ENCODE peak calls at places on chromosomes 4 and X, in eight cellular contexts. One of them, this sample, is unnamed.
A peak's percentile ranks its signal among the peaks of the same experiment; 100 is the strongest.

GRCh38 chr4:13918110-13918509 is 290.6 kb upstream of the BOD1L1 start:
- DNase-seq in thoracic aorta: peak; percentile 7
- DNase-seq in uterus: peak; percentile 56
- DNase-seq in heart right ventricle: no peak
- DNase-seq in GM23338: no peak
- DNase-seq in neuronal stem cell: no peak
- DNase-seq in suprapubic skin: no peak
- DNase-seq in hepatocyte: peak; percentile 48
- DNase-seq in this sample: peak; percentile 51

GRCh38 chrX:120604359-120604782 is 470 bp downstream of the MCTS1 start:
- DNase-seq in thoracic aorta: no peak
- DNase-seq in uterus: no peak
- DNase-seq in heart right ventricle: no peak
- DNase-seq in GM23338: no peak
- DNase-seq in neuronal stem cell: no peak
- DNase-seq in suprapubic skin: no peak
- DNase-seq in hepatocyte: peak; percentile 41
- DNase-seq in this sample: peak; percentile 14

GRCh38 chr4:44056721-44057151 is 391.9 kb downstream of the KCTD8 start:
- DNase-seq in thoracic aorta: no peak
- DNase-seq in uterus: no peak
- DNase-seq in heart right ventricle: no peak
- DNase-seq in GM23338: peak; percentile 95
- DNase-seq in neuronal stem cell: peak; percentile 3
- DNase-seq in suprapubic skin: no peak
- DNase-seq in hepatocyte: peak; percentile 10
- DNase-seq in this sample: no peak

GRCh38 chrX:119698835-119699234 is 5.9 kb upstream of the SEPTIN6 start:
- DNase-seq in thoracic aorta: no peak
- DNase-seq in uterus: no peak
- DNase-seq in heart right ventricle: no peak
- DNase-seq in GM23338: peak; percentile 82
- DNase-seq in neuronal stem cell: no peak
- DNase-seq in suprapubic skin: no peak
- DNase-seq in hepatocyte: peak; percentile 79
- DNase-seq in this sample: no peak

GRCh38 chrX:139647597-139647996 is 60.4 kb downstream of the MCF2 start:
- DNase-seq in thoracic aorta: no peak
- DNase-seq in uterus: no peak
- DNase-seq in heart right ventricle: no peak
- DNase-seq in GM23338: no peak
- DNase-seq in neuronal stem cell: no peak
- DNase-seq in suprapubic skin: no peak
- DNase-seq in hepatocyte: no peak
- DNase-seq in this sample: no peak

GRCh38 chr4:38278255-38278654 is 318.1 kb downstream of the PTTG2 start:
- DNase-seq in thoracic aorta: no peak
- DNase-seq in uterus: no peak
- DNase-seq in heart right ventricle: no peak
- DNase-seq in GM23338: no peak
- DNase-seq in neuronal stem cell: no peak
- DNase-seq in suprapubic skin: no peak
- DNase-seq in hepatocyte: no peak
- DNase-seq in this sample: no peak

GRCh38 chr4:154506253-154506652 is 14.7 kb upstream of the DCHS2 start:
- DNase-seq in thoracic aorta: no peak
- DNase-seq in uterus: peak; percentile 51
- DNase-seq in heart right ventricle: no peak
- DNase-seq in GM23338: peak; percentile 73
- DNase-seq in neuronal stem cell: peak; percentile 27
- DNase-seq in suprapubic skin: no peak
- DNase-seq in hepatocyte: peak; percentile 66
- DNase-seq in this sample: no peak

GRCh38 chrX:132918523-132918922 is 39.9 kb downstream of the HS6ST2 start:
- DNase-seq in thoracic aorta: no peak
- DNase-seq in uterus: no peak
- DNase-seq in heart right ventricle: no peak
- DNase-seq in GM23338: peak; percentile 20
- DNase-seq in neuronal stem cell: no peak
- DNase-seq in suprapubic skin: no peak
- DNase-seq in hepatocyte: no peak
- DNase-seq in this sample: no peak

GRCh38 chrX:65667503-65668355 is at the start of gene MSN:
- DNase-seq in thoracic aorta: no peak
- DNase-seq in uterus: peak; percentile 72
- DNase-seq in heart right ventricle: peak; percentile 84
- DNase-seq in GM23338: peak; percentile 51
- DNase-seq in neuronal stem cell: peak; percentile 23
- DNase-seq in suprapubic skin: peak; percentile 81
- DNase-seq in hepatocyte: peak; percentile 59
- DNase-seq in this sample: peak; percentile 86

GRCh38 chrX:103726477-103726876 is 15.8 kb downstream of the TMEM31 start:
- DNase-seq in thoracic aorta: no peak
- DNase-seq in uterus: no peak
- DNase-seq in heart right ventricle: no peak
- DNase-seq in GM23338: no peak
- DNase-seq in neuronal stem cell: no peak
- DNase-seq in suprapubic skin: no peak
- DNase-seq in hepatocyte: no peak
- DNase-seq in this sample: no peak

GRCh38 chr4:21656832-21657231 is 291.7 kb downstream of the KCNIP4 start:
- DNase-seq in thoracic aorta: no peak
- DNase-seq in uterus: no peak
- DNase-seq in heart right ventricle: no peak
- DNase-seq in GM23338: peak; percentile 16
- DNase-seq in neuronal stem cell: no peak
- DNase-seq in suprapubic skin: no peak
- DNase-seq in hepatocyte: peak; percentile 12
- DNase-seq in this sample: no peak

GRCh38 chrX:38929966-38930421 is 128.7 kb downstream of the MID1IP1 start:
- DNase-seq in thoracic aorta: peak; percentile 6
- DNase-seq in uterus: no peak
- DNase-seq in heart right ventricle: no peak
- DNase-seq in GM23338: no peak
- DNase-seq in neuronal stem cell: no peak
- DNase-seq in suprapubic skin: no peak
- DNase-seq in hepatocyte: no peak
- DNase-seq in this sample: no peak

GRCh38 chrX:16240231-16240905 is 73.1 kb downstream of the MAGEB17 start:
- DNase-seq in thoracic aorta: no peak
- DNase-seq in uterus: no peak
- DNase-seq in heart right ventricle: no peak
- DNase-seq in GM23338: no peak
- DNase-seq in neuronal stem cell: no peak
- DNase-seq in suprapubic skin: no peak
- DNase-seq in hepatocyte: no peak
- DNase-seq in this sample: no peak

GRCh38 chr4:80471701-80472100 is 136.2 kb downstream of the CFAP299 start:
- DNase-seq in thoracic aorta: no peak
- DNase-seq in uterus: no peak
- DNase-seq in heart right ventricle: no peak
- DNase-seq in GM23338: peak; percentile 68
- DNase-seq in neuronal stem cell: no peak
- DNase-seq in suprapubic skin: no peak
- DNase-seq in hepatocyte: peak; percentile 58
- DNase-seq in this sample: no peak

GRCh38 chr4:168795346-168795745 is 214.7 kb downstream of the CBR4 start:
- DNase-seq in thoracic aorta: no peak
- DNase-seq in uterus: no peak
- DNase-seq in heart right ventricle: no peak
- DNase-seq in GM23338: no peak
- DNase-seq in neuronal stem cell: no peak
- DNase-seq in suprapubic skin: no peak
- DNase-seq in hepatocyte: no peak
- DNase-seq in this sample: no peak
- H3K27ac ChIP-seq in thoracic aorta: no peak overlapping the region
- H3K27ac ChIP-seq in uterus: peak overlapping the region; percentile 64
- H3K27ac ChIP-seq in heart right ventricle: no peak overlapping the region
- H3K27ac ChIP-seq in GM23338: no peak overlapping the region
- H3K27ac ChIP-seq in neuronal stem cell: no peak overlapping the region
- H3K27ac ChIP-seq in suprapubic skin: no peak overlapping the region
- H3K27ac ChIP-seq in hepatocyte: peak overlapping the region; percentile 87
- H3K27ac ChIP-seq in this sample: peak overlapping the region; percentile 31

GRCh38 chrX:98962996-98963395 is 1447.1 kb downstream of the PCDH19 start:
- DNase-seq in thoracic aorta: no peak
- DNase-seq in uterus: no peak
- DNase-seq in heart right ventricle: no peak
- DNase-seq in GM23338: peak; percentile 20
- DNase-seq in neuronal stem cell: no peak
- DNase-seq in suprapubic skin: no peak
- DNase-seq in hepatocyte: no peak
- DNase-seq in this sample: no peak
- H3K4me1 ChIP-seq in thoracic aorta: no peaks in the 10 kb centered on the region
- H3K4me1 ChIP-seq in uterus: no peaks in the 10 kb centered on the region
- H3K4me1 ChIP-seq in heart right ventricle: no peaks in the 10 kb centered on the region
- H3K4me1 ChIP-seq in GM23338: peaks cover 31% of the 10 kb centered on the region
- H3K4me1 ChIP-seq in neuronal stem cell: no peaks in the 10 kb centered on the region
- H3K4me1 ChIP-seq in suprapubic skin: no peaks in the 10 kb centered on the region
- H3K4me1 ChIP-seq in hepatocyte: no peaks in the 10 kb centered on the region
- H3K4me1 ChIP-seq in this sample: no peaks in the 10 kb centered on the region

GRCh38 chr4:89197920-89198319 is 86.6 kb downstream of the TIGD2 start:
- DNase-seq in thoracic aorta: no peak
- DNase-seq in uterus: no peak
- DNase-seq in heart right ventricle: no peak
- DNase-seq in GM23338: no peak
- DNase-seq in neuronal stem cell: peak; percentile 65
- DNase-seq in suprapubic skin: no peak
- DNase-seq in hepatocyte: no peak
- DNase-seq in this sample: no peak
- H3K27ac ChIP-seq in thoracic aorta: no peak overlapping the region
- H3K27ac ChIP-seq in uterus: no peak overlapping the region
- H3K27ac ChIP-seq in heart right ventricle: no peak overlapping the region
- H3K27ac ChIP-seq in GM23338: no peak overlapping the region
- H3K27ac ChIP-seq in neuronal stem cell: peak overlapping the region; percentile 47
- H3K27ac ChIP-seq in suprapubic skin: no peak overlapping the region
- H3K27ac ChIP-seq in hepatocyte: no peak overlapping the region
- H3K27ac ChIP-seq in this sample: no peak overlapping the region

DNA sequence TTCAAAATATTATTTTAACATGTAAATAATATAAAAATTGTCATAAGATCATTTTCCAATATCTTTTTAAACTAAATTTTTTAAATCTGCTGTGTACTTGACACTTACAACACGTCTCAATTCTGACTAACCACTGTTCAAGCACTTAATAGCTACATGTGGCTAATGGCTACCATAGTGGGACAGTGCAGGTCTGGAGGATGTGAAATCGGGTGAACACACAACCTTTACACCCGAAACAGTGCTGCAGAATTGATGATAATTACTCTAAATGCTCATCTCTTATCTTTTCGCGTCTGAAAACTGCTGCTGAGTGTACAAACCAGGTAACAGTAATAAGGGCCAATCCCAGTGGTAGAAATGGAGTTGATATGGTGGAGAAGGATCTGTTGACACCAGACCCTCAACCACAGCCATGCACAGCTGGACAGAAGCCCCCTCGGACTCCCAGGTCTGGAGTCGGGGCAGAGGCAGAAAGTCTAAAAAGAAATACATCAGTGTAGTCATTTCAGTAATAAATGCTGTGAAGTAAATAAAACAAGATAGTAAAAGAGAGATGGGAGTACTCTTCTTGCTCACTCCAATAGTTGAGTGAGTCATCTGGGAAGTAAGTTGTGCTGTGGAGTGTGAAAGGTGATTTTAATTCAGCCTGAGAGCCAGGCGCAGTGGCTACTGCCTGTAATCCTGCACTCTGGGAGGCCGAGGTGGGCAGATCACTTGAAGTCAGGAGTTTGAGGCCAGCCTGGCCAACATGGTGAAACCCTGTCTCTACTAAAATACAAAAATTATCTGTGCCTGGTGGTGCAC is 150.0 kb downstream of the CBR4 start:
- DNase-seq in thoracic aorta: no peak
- DNase-seq in uterus: no peak
- DNase-seq in heart right ventricle: no peak
- DNase-seq in GM23338: no peak
- DNase-seq in neuronal stem cell: no peak
- DNase-seq in suprapubic skin: no peak
- DNase-seq in hepatocyte: no peak
- DNase-seq in this sample: no peak
- H3K4me1 ChIP-seq in thoracic aorta: peaks cover 71% of the 10 kb centered on the region
- H3K4me1 ChIP-seq in uterus: peaks cover 16% of the 10 kb centered on the region
- H3K4me1 ChIP-seq in heart right ventricle: peaks cover 52% of the 10 kb centered on the region
- H3K4me1 ChIP-seq in GM23338: peaks cover 8% of the 10 kb centered on the region
- H3K4me1 ChIP-seq in neuronal stem cell: peaks cover 7% of the 10 kb centered on the region
- H3K4me1 ChIP-seq in suprapubic skin: peaks cover 21% of the 10 kb centered on the region
- H3K4me1 ChIP-seq in hepatocyte: no peaks in the 10 kb centered on the region
- H3K4me1 ChIP-seq in this sample: peaks cover 10% of the 10 kb centered on the region

DNA sequence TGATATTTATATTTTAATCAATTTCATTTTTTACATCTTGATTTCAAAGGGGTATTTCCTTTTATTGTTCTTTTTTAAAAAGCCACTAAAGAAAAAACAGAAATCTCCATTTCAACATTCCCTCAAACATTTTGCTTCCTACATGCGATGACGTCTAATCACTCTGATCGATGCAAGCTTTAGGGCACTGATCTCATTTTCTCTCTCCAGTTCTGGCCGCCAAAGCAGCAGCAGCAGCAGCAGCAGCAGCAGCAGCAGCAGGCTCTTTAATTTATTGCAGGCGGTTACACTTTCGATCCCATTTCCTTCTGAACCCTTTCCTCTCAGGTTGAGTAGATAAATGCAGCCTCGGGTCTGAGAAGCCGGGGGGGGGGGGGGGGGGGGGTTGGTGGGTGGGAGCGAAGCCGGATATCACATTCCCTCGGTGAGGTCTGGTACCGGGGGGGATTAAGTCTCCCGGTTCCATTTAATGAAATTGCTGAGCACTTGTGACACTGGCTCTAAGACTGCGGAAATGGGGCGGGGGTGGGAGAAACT is 3.4 kb upstream of the PCDH7 start:
- DNase-seq in thoracic aorta: no peak
- DNase-seq in uterus: no peak
- DNase-seq in heart right ventricle: no peak
- DNase-seq in GM23338: peak; percentile 57
- DNase-seq in neuronal stem cell: peak; percentile 33
- DNase-seq in suprapubic skin: no peak
- DNase-seq in hepatocyte: peak; percentile 45
- DNase-seq in this sample: peak; percentile 10
- H3K27ac ChIP-seq in thoracic aorta: peak overlapping the region; percentile 94
- H3K27ac ChIP-seq in uterus: peak overlapping the region; percentile 86
- H3K27ac ChIP-seq in heart right ventricle: peak overlapping the region; percentile 68
- H3K27ac ChIP-seq in GM23338: no peak overlapping the region
- H3K27ac ChIP-seq in neuronal stem cell: peak overlapping the region; percentile 96
- H3K27ac ChIP-seq in suprapubic skin: peak overlapping the region; percentile 65
- H3K27ac ChIP-seq in hepatocyte: peak overlapping the region; percentile 75
- H3K27ac ChIP-seq in this sample: no peak overlapping the region